ENCODE peak calls at places on chromosomes 13 and 19, in eight cellular contexts. Q is stimulated activated CD4-positive, alpha-beta T cell treated with anti-CD3 and anti-CD28 coated beads, Interleukin-12 subunit alpha, Interleukin-12 subunit beta, amount 100 ng/mL, for 24 hours; P is ureter; S is HS-27A; L is adipocyte; A is bronchial epithelial cell; V is substantia nigra; U is hippocampal formation. G is an unnamed sample.

GRCh38 chr19:55809381-55810058 is 22.3 kb downstream of the NLRP11 start:
- DNase-seq in Q (no peak), P (no peak), S (peak), L (peak), A (peak), V (peak), U (no peak), G (peak)

GRCh38 chr19:33384983-33385382 is 11.5 kb downstream of the CEBPG start:
- DNase-seq in Q (no peak), P (no peak), S (no peak), L (no peak), A (no peak), V (no peak), U (no peak), G (no peak)

GRCh38 chr19:38361633-38362075 is 12.7 kb upstream of the PSMD8 start:
- DNase-seq in Q (peak), P (peak), S (no peak), L (peak), A (peak), V (peak), U (no peak), G (peak)

GRCh38 chr13:102913924-102914628 is 68.2 kb downstream of the ERCC5 start:
- DNase-seq in Q (no peak), P (no peak), S (no peak), L (peak), A (peak), V (no peak), U (no peak), G (no peak)

GRCh38 chr13:37074703-37075102 is 15.2 kb upstream of the SUPT20H start:
- DNase-seq in Q (no peak), P (no peak), S (peak), L (peak), A (peak), V (no peak), U (peak), G (no peak)

GRCh38 chr19:7705387-7706187 is 3.7 kb upstream of the FCER2 start:
- DNase-seq in Q (peak), P (no peak), S (no peak), L (no peak), A (no peak), V (no peak), U (no peak), G (peak)

GRCh38 chr19:3782903-3783302 is 3.3 kb downstream of the MATK start:
- DNase-seq in Q (no peak), P (no peak), S (no peak), L (no peak), A (no peak), V (no peak), U (no peak), G (no peak)

GRCh38 chr19:46813570-46814358 is 25.4 kb upstream of the SLC1A5 start:
- DNase-seq in Q (no peak), P (peak), S (no peak), L (peak), A (peak), V (no peak), U (no peak), G (no peak)

GRCh38 chr19:18128044-18128443 is 24.9 kb upstream of the PIK3R2 start:
- DNase-seq in Q (no peak), P (no peak), S (no peak), L (no peak), A (peak), V (no peak), U (no peak), G (no peak)

GRCh38 chr13:79485014-79485441 is 4.1 kb downstream of the NDFIP2 start:
- DNase-seq in Q (no peak), P (peak), S (no peak), L (peak), A (peak), V (no peak), U (no peak), G (no peak)